ENCODE peak calls at places on chromosomes 13 and 19, in nine cellular contexts. H, E, R, J, Y, K, N, U and O are unnamed samples.

GRCh38 chr13:113534236-113534860 is 43.8 kb upstream of the DCUN1D2 start:
- DNase-seq in H (no peak), E (no peak), R (no peak), J (no peak), Y (no peak), K (no peak), N (peak; percentile 20), U (no peak), O (no peak)

GRCh38 chr19:1251233-1251502 is 2.8 kb downstream of the MIDN start:
- DNase-seq in H (peak; percentile 65), E (no peak), R (no peak), J (peak; percentile 79), Y (no peak), K (peak; percentile 80), N (peak; percentile 77), U (peak; percentile 87), O (no peak)

GRCh38 chr19:52734340-52734892 is 428 bp downstream of the ZNF611 start:
- DNase-seq in H (peak; percentile 2), E (peak; percentile 24), R (no peak), J (peak; percentile 24), Y (no peak), K (peak; percentile 11), N (peak; percentile 61), U (peak; percentile 30), O (no peak)

GRCh38 chr13:20465218-20465879 is 60.3 kb downstream of the CRYL1 start:
- DNase-seq in H (no peak), E (no peak), R (no peak), J (no peak), Y (no peak), K (peak; percentile 48), N (no peak), U (no peak), O (no peak)

GRCh38 chr13:105603283-105603682 is 932.2 kb downstream of the EFNB2 start:
- DNase-seq in H (no peak), E (no peak), R (no peak), J (peak; percentile 18), Y (no peak), K (no peak), N (no peak), U (no peak), O (no peak)

GRCh38 chr13:70874646-70875045 is 766.4 kb upstream of the KLHL1 start:
- DNase-seq in H (no peak), E (no peak), R (no peak), J (no peak), Y (no peak), K (no peak), N (no peak), U (no peak), O (no peak)

GRCh38 chr13:94988654-94989053 is 276.3 kb upstream of the SOX21 start:
- DNase-seq in H (no peak), E (no peak), R (no peak), J (no peak), Y (no peak), K (peak; percentile 30), N (no peak), U (no peak), O (no peak)

GRCh38 chr13:29369060-29369743 is 226.3 kb downstream of the SLC7A1 start:
- DNase-seq in H (peak; percentile 50), E (no peak), R (no peak), J (peak; percentile 25), Y (no peak), K (peak; percentile 50), N (no peak), U (no peak), O (peak; percentile 2)

GRCh38 chr13:26445092-26445491 is 112.4 kb upstream of the WASF3 start:
- DNase-seq in H (no peak), E (no peak), R (no peak), J (no peak), Y (no peak), K (no peak), N (no peak), U (no peak), O (no peak)

DNA sequence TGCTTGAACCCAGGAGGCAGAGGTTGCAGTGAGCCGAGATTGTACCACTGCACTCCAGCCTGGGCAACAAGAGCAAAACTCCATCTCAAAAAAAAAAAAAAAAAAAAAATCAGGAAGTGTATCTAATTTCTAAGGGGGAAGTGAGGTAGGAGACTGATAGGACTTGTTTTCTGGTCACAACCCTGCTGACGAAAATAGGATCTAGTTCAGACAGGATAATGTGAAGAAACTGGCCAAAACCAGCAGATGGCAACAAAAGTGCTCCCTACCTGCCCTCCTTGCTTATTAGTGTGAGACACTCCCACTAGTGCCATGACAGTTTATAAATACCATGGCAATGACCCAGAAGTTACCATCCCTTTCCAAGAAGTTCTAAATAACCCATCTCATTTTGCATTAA is 36.0 kb upstream of the KPNA3 start:
- DNase-seq in H (no peak), E (no peak), R (no peak), J (no peak), Y (no peak), K (no peak), N (no peak), U (no peak), O (no peak)
- TF ChIP-seq CTCF in H (no peak), E (no peak), R (no peak), J (no peak), Y (no peak), K (no peak), N (no peak), U (no peak), O (no peak)

DNA sequence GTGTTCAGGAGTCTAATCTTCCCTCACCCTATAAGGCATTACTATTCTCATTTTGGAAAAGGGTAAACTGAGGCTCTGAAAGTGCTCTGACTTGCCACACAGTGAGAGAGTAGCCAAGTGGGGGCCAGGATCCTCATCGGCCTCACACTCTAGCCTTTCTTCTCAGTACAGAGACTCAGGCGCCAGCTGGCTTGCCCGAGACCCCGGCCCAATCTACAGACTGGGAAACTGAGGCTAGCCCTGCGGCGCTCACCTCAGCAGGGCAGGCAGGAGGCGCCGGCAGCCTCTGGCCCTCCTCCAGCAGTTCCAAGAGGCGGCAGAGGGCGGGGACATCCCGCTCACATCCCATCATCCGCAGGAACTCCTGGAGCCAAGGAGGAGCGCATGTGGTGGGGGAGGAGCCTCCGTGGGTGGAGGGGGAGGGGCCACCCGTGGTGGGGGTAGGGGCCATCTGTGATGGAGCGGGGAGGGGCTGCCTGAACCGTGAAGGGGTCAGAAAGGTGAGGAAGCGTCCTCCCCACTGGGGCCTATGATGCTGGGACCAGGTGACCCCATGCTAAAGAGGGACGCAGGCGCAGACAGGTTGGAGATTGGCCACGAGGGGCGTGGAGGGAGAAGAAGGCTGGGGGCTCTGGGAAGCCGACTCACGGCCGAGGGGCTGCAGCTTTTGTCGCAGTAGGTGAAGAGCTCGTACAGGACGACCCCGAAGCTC is 8.7 kb upstream of the INSL3 start:
- DNase-seq in H (peak; percentile 44), E (no peak), R (no peak), J (peak; percentile 84), Y (no peak), K (peak; percentile 33), N (peak; percentile 93), U (no peak), O (no peak)
- H3K4me3 ChIP-seq in H (peak overlapping the region; percentile 29), E (peak overlapping the region; percentile 34), R (peak overlapping the region; percentile 3), J (peak overlapping the region; percentile 68), Y (no peak overlapping the region), K (peak overlapping the region; percentile 11), N (peak overlapping the region; percentile 31), U (peak overlapping the region; percentile 22), O (peak overlapping the region; percentile 71)

GRCh38 chr19:49956113-49956491 is 4.9 kb downstream of the SIGLEC11 start:
- DNase-seq in H (no peak), E (no peak), R (no peak), J (no peak), Y (no peak), K (no peak), N (no peak), U (no peak), O (no peak)
- TF ChIP-seq CTCF in H (no peak), E (no peak), R (no peak), J (no peak), Y (no peak), K (no peak), N (no peak), U (no peak), O (no peak)

DNA sequence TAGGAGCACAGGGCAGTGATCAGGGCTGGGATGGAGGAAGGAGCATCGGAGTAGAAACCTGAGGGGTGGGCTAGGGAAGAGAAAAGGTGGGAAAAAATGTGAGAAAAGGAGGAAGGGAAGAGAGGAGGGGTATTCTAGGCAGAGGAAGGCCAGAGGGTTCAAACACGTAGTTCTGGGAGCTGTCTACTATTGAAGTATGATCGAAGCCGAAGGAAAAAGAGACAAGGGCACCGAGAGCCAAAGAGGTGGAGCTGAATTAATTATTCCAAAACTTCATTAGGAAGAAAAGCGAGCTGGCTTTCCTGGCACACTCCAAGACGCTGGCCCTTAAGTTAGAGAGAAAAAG is 7.8 kb downstream of the DLL3 start:
- DNase-seq in H (no peak), E (no peak), R (no peak), J (no peak), Y (no peak), K (no peak), N (no peak), U (no peak), O (no peak)
- H3K4me3 ChIP-seq in H (no peak overlapping the region), E (peak overlapping the region; percentile 62), R (peak overlapping the region; percentile 20), J (no peak overlapping the region), Y (no peak overlapping the region), K (no peak overlapping the region), N (no peak overlapping the region), U (peak overlapping the region; percentile 52), O (peak overlapping the region; percentile 24)

GRCh38 chr19:46621191-46622117 is 3.4 kb downstream of the PTGIR start:
- DNase-seq in H (no peak), E (no peak), R (no peak), J (no peak), Y (no peak), K (no peak), N (no peak), U (no peak), O (no peak)
- TF ChIP-seq CTCF in H (no peak), E (no peak), R (peak; percentile 21), J (peak; percentile 27), Y (no peak), K (no peak), N (no peak), U (no peak), O (no peak)

DNA sequence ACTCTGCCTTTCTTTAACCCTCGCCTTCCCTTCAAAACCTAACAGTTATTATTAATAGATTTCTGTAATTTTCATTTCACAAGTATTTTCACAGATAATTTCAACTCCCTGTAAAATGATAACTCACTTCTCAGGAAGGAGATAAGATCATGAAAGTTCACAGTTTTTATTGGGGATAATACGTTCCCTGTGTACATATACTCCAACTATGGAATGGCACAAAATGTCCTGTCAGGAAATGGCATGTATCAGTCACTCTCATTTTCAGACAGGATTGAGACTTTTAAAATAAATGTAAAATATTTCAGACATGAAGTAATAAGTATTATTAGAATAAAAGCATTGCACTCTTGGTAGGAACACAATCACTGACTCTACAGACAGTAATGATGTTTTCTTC is 932 bp upstream of the TRAPPC2B start:
- DNase-seq in H (no peak), E (no peak), R (no peak), J (no peak), Y (no peak), K (no peak), N (no peak), U (no peak), O (no peak)
- H3K4me3 ChIP-seq in H (peak overlapping the region; percentile 74), E (peak overlapping the region; percentile 88), R (peak overlapping the region; percentile 48), J (peak overlapping the region; percentile 73), Y (no peak overlapping the region), K (peak overlapping the region; percentile 43), N (no peak overlapping the region), U (peak overlapping the region; percentile 95), O (peak overlapping the region; percentile 89)